ENCODE peak calls at places on chromosome 3, in six cellular contexts. One of them, this sample, is unnamed.

GRCh38 chr3:150374975-150375374 is 33.1 kb upstream of the TSC22D2 start:
- DNase-seq in stomach: no peak
- DNase-seq in upper lobe of left lung: no peak
- DNase-seq in transverse colon: no peak
- DNase-seq in A549: no peak
- DNase-seq in esophagus muscularis mucosa: no peak
- DNase-seq in this sample: no peak

GRCh38 chr3:125232394-125232793 is 19.8 kb upstream of the SLC12A8 start:
- DNase-seq in stomach: no peak
- DNase-seq in upper lobe of left lung: no peak
- DNase-seq in transverse colon: no peak
- DNase-seq in A549: no peak
- DNase-seq in esophagus muscularis mucosa: no peak
- DNase-seq in this sample: no peak

GRCh38 chr3:13142552-13143380 is 69.5 kb upstream of the IQSEC1 start:
- DNase-seq in stomach: no peak
- DNase-seq in upper lobe of left lung: no peak
- DNase-seq in transverse colon: peak
- DNase-seq in A549: no peak
- DNase-seq in esophagus muscularis mucosa: no peak
- DNase-seq in this sample: no peak

GRCh38 chr3:147680820-147681488 is 271.8 kb downstream of the ZIC1 start:
- DNase-seq in stomach: no peak
- DNase-seq in upper lobe of left lung: no peak
- DNase-seq in transverse colon: no peak
- DNase-seq in A549: no peak
- DNase-seq in esophagus muscularis mucosa: no peak
- DNase-seq in this sample: no peak

GRCh38 chr3:29282431-29283296 is 1.8 kb downstream of the RBMS3 start:
- DNase-seq in stomach: no peak
- DNase-seq in upper lobe of left lung: no peak
- DNase-seq in transverse colon: no peak
- DNase-seq in A549: peak
- DNase-seq in esophagus muscularis mucosa: no peak
- DNase-seq in this sample: no peak

GRCh38 chr3:46270474-46270873 is 28.2 kb downstream of the CCR3 start:
- DNase-seq in stomach: no peak
- DNase-seq in upper lobe of left lung: no peak
- DNase-seq in transverse colon: no peak
- DNase-seq in A549: no peak
- DNase-seq in esophagus muscularis mucosa: peak
- DNase-seq in this sample: no peak

GRCh38 chr3:76222115-76222652 is 436.8 kb upstream of the ZNF717 start:
- DNase-seq in stomach: no peak
- DNase-seq in upper lobe of left lung: no peak
- DNase-seq in transverse colon: no peak
- DNase-seq in A549: no peak
- DNase-seq in esophagus muscularis mucosa: no peak
- DNase-seq in this sample: no peak

GRCh38 chr3:124964432-124964831 is 29.9 kb upstream of the MUC13 start:
- DNase-seq in stomach: no peak
- DNase-seq in upper lobe of left lung: no peak
- DNase-seq in transverse colon: no peak
- DNase-seq in A549: no peak
- DNase-seq in esophagus muscularis mucosa: no peak
- DNase-seq in this sample: no peak

GRCh38 chr3:18837137-18837536 is 311.2 kb upstream of the KCNH8 start:
- DNase-seq in stomach: no peak
- DNase-seq in upper lobe of left lung: no peak
- DNase-seq in transverse colon: no peak
- DNase-seq in A549: no peak
- DNase-seq in esophagus muscularis mucosa: no peak
- DNase-seq in this sample: no peak

GRCh38 chr3:100525753-100526612 is 33.6 kb downstream of the TMEM45A start:
- DNase-seq in stomach: no peak
- DNase-seq in upper lobe of left lung: no peak
- DNase-seq in transverse colon: no peak
- DNase-seq in A549: peak
- DNase-seq in esophagus muscularis mucosa: no peak
- DNase-seq in this sample: peak

GRCh38 chr3:46874430-46874829 is 3.1 kb upstream of the PTH1R start:
- DNase-seq in stomach: no peak
- DNase-seq in upper lobe of left lung: no peak
- DNase-seq in transverse colon: no peak
- DNase-seq in A549: no peak
- DNase-seq in esophagus muscularis mucosa: no peak
- DNase-seq in this sample: no peak

GRCh38 chr3:158492685-158493084 is 78.3 kb upstream of the MLF1 start:
- DNase-seq in stomach: no peak
- DNase-seq in upper lobe of left lung: no peak
- DNase-seq in transverse colon: no peak
- DNase-seq in A549: no peak
- DNase-seq in esophagus muscularis mucosa: no peak
- DNase-seq in this sample: no peak

GRCh38 chr3:159189994-159190669 is 388.3 kb downstream of the MFSD1 start:
- DNase-seq in stomach: no peak
- DNase-seq in upper lobe of left lung: no peak
- DNase-seq in transverse colon: no peak
- DNase-seq in A549: no peak
- DNase-seq in esophagus muscularis mucosa: no peak
- DNase-seq in this sample: no peak

GRCh38 chr3:154758109-154758868 is 321.8 kb upstream of the MME start:
- DNase-seq in stomach: no peak
- DNase-seq in upper lobe of left lung: no peak
- DNase-seq in transverse colon: no peak
- DNase-seq in A549: peak
- DNase-seq in esophagus muscularis mucosa: no peak
- DNase-seq in this sample: no peak

GRCh38 chr3:138439646-138440045 is 5.2 kb downstream of the ESYT3 start:
- DNase-seq in stomach: no peak
- DNase-seq in upper lobe of left lung: no peak
- DNase-seq in transverse colon: no peak
- DNase-seq in A549: no peak
- DNase-seq in esophagus muscularis mucosa: no peak
- DNase-seq in this sample: no peak

GRCh38 chr3:109050591-109051167 is 67.3 kb downstream of the MORC1 start:
- DNase-seq in stomach: no peak
- DNase-seq in upper lobe of left lung: no peak
- DNase-seq in transverse colon: peak
- DNase-seq in A549: peak
- DNase-seq in esophagus muscularis mucosa: no peak
- DNase-seq in this sample: no peak

GRCh38 chr3:77462951-77463350 is 423.1 kb downstream of the ROBO2 start:
- DNase-seq in stomach: no peak
- DNase-seq in upper lobe of left lung: no peak
- DNase-seq in transverse colon: no peak
- DNase-seq in A549: no peak
- DNase-seq in esophagus muscularis mucosa: no peak
- DNase-seq in this sample: no peak

DNA sequence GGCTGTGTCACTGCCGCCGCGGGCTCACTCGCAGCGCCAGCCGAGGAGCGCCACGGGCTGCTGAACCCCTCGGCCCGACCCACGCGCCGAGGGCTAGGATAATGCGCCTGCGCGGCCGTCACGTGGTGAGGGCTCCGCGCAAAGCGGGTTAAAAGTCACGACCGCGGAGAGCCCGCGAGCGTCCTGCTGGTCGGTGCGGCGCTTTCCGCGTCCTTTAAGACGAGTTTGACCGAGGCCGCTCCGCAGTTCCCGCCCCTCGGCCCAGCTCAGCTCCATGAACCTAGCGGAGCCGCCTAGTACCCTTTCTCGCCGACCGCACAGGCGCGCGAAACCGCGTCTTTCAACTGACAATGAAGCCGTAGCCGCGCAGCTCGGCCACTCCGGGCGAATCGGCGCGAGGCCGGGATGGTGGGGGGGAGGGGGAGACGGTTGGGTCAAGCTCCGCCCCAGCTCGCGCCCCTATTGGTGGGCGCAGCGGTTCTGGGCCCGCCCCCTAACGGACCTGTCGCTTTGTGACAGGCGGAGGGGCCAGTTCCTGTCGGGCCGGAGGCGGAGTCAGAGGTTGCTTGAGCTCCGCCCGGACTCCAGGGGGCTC is 636 bp upstream of the STT3B start:
- DNase-seq in stomach: peak
- DNase-seq in upper lobe of left lung: peak
- DNase-seq in transverse colon: peak
- DNase-seq in A549: peak
- DNase-seq in esophagus muscularis mucosa: peak
- DNase-seq in this sample: peak
- TF ChIP-seq POLR2A in stomach: no peak
- TF ChIP-seq POLR2A in upper lobe of left lung: peak
- TF ChIP-seq POLR2A in transverse colon: peak
- TF ChIP-seq POLR2A in A549: peak
- TF ChIP-seq POLR2A in esophagus muscularis mucosa: peak
- TF ChIP-seq POLR2A in this sample: peak

DNA sequence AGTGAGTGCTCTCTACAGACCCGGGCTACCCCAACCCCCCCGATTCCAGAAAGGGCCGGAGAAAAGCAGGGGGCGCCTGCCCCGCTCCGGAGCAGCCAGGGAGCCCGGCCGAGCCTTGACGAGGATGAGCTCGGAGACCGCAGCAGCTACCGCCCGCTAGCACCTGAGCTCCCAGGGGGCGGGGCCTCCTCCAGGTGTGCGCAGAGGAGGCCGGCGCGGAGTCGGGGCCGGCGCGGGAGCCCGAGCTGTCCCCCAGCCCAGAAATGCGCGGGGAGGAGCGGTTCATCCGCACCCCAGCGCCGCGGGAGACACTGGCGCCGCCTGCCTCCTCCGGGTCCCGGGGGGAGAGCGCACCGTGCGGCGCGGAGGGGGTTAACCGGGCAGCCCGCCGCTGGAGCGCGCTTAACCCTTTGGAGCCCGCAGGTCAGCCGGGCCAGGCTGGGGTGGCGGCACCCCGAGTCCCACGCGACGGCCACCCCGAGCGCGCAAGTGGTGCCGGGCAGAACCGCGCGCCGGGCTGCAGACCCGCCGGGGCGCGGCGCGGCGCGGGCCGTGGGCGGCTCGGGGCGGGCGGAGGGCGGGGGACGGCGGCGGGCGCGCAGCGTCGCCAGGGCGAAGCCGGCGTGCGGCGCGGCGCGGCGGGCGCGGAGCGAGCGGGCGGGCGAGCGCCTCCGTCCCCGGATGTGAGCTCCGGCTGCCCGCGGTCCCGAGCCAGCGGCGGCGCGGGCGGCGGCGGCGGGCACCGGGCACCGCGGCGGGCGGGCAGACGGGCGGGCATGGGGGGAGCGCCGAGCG is at the start of gene CACNA1D:
- DNase-seq in stomach: peak
- DNase-seq in upper lobe of left lung: peak
- DNase-seq in transverse colon: peak
- DNase-seq in A549: no peak
- DNase-seq in esophagus muscularis mucosa: peak
- DNase-seq in this sample: no peak
- TF ChIP-seq EP300 in stomach: no peak
- TF ChIP-seq EP300 in upper lobe of left lung: no peak
- TF ChIP-seq EP300 in transverse colon: no peak
- TF ChIP-seq EP300 in A549: no peak
- TF ChIP-seq EP300 in esophagus muscularis mucosa: no peak
- TF ChIP-seq EP300 in this sample: no peak

GRCh38 chr3:131231710-131232348 is 149.7 kb upstream of the NUDT16 start:
- DNase-seq in stomach: no peak
- DNase-seq in upper lobe of left lung: no peak
- DNase-seq in transverse colon: no peak
- DNase-seq in A549: peak
- DNase-seq in esophagus muscularis mucosa: no peak
- DNase-seq in this sample: no peak
- TF ChIP-seq POLR2A in stomach: no peak
- TF ChIP-seq POLR2A in upper lobe of left lung: no peak
- TF ChIP-seq POLR2A in transverse colon: no peak
- TF ChIP-seq POLR2A in A549: no peak
- TF ChIP-seq POLR2A in esophagus muscularis mucosa: no peak
- TF ChIP-seq POLR2A in this sample: no peak

GRCh38 chr3:110576962-110577361 is 494.7 kb upstream of the NECTIN3 start:
- DNase-seq in stomach: no peak
- DNase-seq in upper lobe of left lung: no peak
- DNase-seq in transverse colon: no peak
- DNase-seq in A549: peak
- DNase-seq in esophagus muscularis mucosa: no peak
- DNase-seq in this sample: no peak
- TF ChIP-seq EP300 in stomach: no peak
- TF ChIP-seq EP300 in upper lobe of left lung: no peak
- TF ChIP-seq EP300 in transverse colon: no peak
- TF ChIP-seq EP300 in A549: peak
- TF ChIP-seq EP300 in esophagus muscularis mucosa: no peak
- TF ChIP-seq EP300 in this sample: no peak

GRCh38 chr3:50340404-50341329 is at the start of gene RASSF1:
- DNase-seq in stomach: peak
- DNase-seq in upper lobe of left lung: peak
- DNase-seq in transverse colon: peak
- DNase-seq in A549: no peak
- DNase-seq in esophagus muscularis mucosa: no peak
- DNase-seq in this sample: peak
- TF ChIP-seq POLR2A in stomach: no peak
- TF ChIP-seq POLR2A in upper lobe of left lung: no peak
- TF ChIP-seq POLR2A in transverse colon: peak
- TF ChIP-seq POLR2A in A549: no peak
- TF ChIP-seq POLR2A in esophagus muscularis mucosa: peak
- TF ChIP-seq POLR2A in this sample: peak